ENCODE peak calls at places on chromosomes 16 and 17, in seven cellular contexts. E, O, N, T, Q, S and F are unnamed samples.
A peak's percentile ranks its signal among the peaks of the same experiment; 100 is the strongest.

GRCh38 chr16:52747196-52747595 is 200.3 kb upstream of the TOX3 start:
- DNase-seq in S (no peak), O (no peak), T (no peak), E (no peak), Q (no peak), N (no peak), F (no peak)

GRCh38 chr17:411416-412120 is 59.0 kb upstream of the RPH3AL start:
- DNase-seq in Q (no peak), S (no peak), T (no peak), O (no peak), N (no peak), E (no peak), F (peak; percentile 20)

GRCh38 chr16:2919511-2920255 is 8.0 kb downstream of the FLYWCH1 start:
- DNase-seq in O (no peak), Q (no peak), E (peak; percentile 76), N (peak; percentile 66), S (peak; percentile 65), T (peak; percentile 81), F (no peak)

GRCh38 chr16:630815-631405 is at the start of gene WFIKKN1:
- DNase-seq in T (peak; percentile 45), S (no peak), E (peak; percentile 93), Q (peak; percentile 87), O (no peak), N (peak; percentile 55), F (no peak)

GRCh38 chr17:37273419-37274051 is 102.2 kb upstream of the C17orf78 start:
- DNase-seq in Q (no peak), S (no peak), T (no peak), N (no peak), E (no peak), O (no peak), F (no peak)

GRCh38 chr16:67248401-67249177 is at the start of gene SLC9A5:
- DNase-seq in T (peak; percentile 51), N (no peak), O (no peak), E (no peak), S (no peak), Q (peak; percentile 74), F (no peak)

GRCh38 chr16:10678655-10679054 is 16.1 kb downstream of the TEKT5 start:
- DNase-seq in S (no peak), E (peak; percentile 11), Q (no peak), T (no peak), N (no peak), O (no peak), F (no peak)

GRCh38 chr17:9240659-9241370 is 219.5 kb downstream of the NTN1 start:
- DNase-seq in S (no peak), T (peak; percentile 84), E (no peak), Q (no peak), N (peak; percentile 78), O (peak; percentile 87), F (no peak)

GRCh38 chr16:89374393-89374948 is 115.9 kb downstream of the ANKRD11 start:
- DNase-seq in O (no peak), E (no peak), Q (no peak), S (no peak), T (no peak), N (no peak), F (no peak)
- H3K4me3 ChIP-seq in O (no peak overlapping the region), E (no peak overlapping the region), Q (no peak overlapping the region), S (no peak overlapping the region), T (no peak overlapping the region), N (no peak overlapping the region), F (no peak overlapping the region)

GRCh38 chr16:79685871-79686270 is 85.3 kb upstream of the MAF start:
- DNase-seq in Q (no peak), E (no peak), T (no peak), N (no peak), S (no peak), O (no peak), F (no peak)
- H3K4me3 ChIP-seq in Q (no peak overlapping the region), E (no peak overlapping the region), T (no peak overlapping the region), N (no peak overlapping the region), S (no peak overlapping the region), O (no peak overlapping the region), F (no peak overlapping the region)

DNA sequence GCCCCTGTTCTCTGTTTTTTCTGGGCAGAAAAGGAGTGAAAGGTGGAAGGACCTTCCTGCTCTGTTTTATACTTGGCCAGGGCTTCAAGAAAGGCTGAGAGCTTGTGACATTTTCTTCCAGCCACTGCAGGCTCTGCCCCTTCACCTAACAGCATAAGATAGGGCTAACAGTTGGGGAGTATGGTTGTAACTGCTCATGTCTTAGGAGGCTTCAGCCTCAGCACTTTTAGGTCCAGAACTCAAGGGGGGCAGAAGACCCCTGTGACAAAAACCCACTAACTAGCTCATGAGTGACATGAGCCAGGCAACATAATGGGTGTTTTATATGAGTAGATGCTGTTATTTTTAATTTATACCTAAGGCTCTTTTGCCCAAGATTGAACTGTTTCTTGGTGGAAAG is 4.9 kb downstream of the ALDOA start:
- DNase-seq in S (no peak), Q (no peak), N (no peak), O (no peak), T (no peak), E (no peak), F (no peak)
- H3K4me3 ChIP-seq in S (no peak overlapping the region), Q (no peak overlapping the region), N (no peak overlapping the region), O (no peak overlapping the region), T (no peak overlapping the region), E (no peak overlapping the region), F (peak overlapping the region; percentile 98)

GRCh38 chr17:61406871-61407210 is 7.2 kb downstream of the TBX2 start:
- DNase-seq in S (no peak), T (no peak), O (no peak), Q (peak; percentile 39), E (no peak), N (no peak), F (no peak)
- H3K4me3 ChIP-seq in S (no peak overlapping the region), T (no peak overlapping the region), O (no peak overlapping the region), Q (peak overlapping the region; percentile 65), E (no peak overlapping the region), N (no peak overlapping the region), F (no peak overlapping the region)

GRCh38 chr17:47733047-47733413 is at the start of gene TBX21:
- DNase-seq in N (peak; percentile 57), S (no peak), E (peak; percentile 76), O (peak; percentile 79), Q (peak; percentile 84), T (no peak), F (no peak)
- H3K4me3 ChIP-seq in N (no peak within 1 kb of the TSS), S (peak within 1 kb of the TSS; percentile 12), E (no peak within 1 kb of the TSS), O (peak within 1 kb of the TSS; percentile 54), Q (peak within 1 kb of the TSS; percentile 43), T (peak within 1 kb of the TSS; percentile 21), F (no peak within 1 kb of the TSS)

DNA sequence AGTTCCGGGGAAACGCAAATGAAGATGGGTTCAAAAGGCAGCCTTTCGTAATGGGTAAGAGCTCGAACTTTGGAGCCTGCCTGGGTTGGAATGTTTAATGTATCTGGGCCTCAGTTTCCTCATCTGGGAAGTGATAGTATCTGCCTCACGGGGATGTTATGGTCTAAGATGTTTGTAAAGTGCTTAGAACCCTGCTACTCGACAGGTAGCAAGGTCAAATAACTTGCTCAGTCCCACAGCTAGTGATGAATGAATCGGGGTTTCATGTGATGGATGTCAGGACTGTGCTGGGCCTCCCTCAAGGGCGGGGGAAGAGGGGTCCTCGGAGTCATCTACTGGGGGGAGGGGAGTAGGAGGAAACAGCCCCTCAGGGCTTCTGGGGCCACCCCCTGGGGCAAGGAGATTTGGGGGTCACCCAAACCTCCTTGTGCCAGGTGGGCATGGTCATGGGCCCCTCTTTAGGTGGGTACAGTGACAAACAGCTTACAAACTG is 673 bp downstream of the PNPO start:
- DNase-seq in T (no peak), E (no peak), S (no peak), O (no peak), Q (no peak), N (no peak), F (no peak)
- H3K4me3 ChIP-seq in T (peak overlapping the region; percentile 82), E (peak overlapping the region; percentile 60), S (peak overlapping the region; percentile 52), O (peak overlapping the region; percentile 60), Q (peak overlapping the region; percentile 96), N (peak overlapping the region; percentile 63), F (peak overlapping the region; percentile 90)

GRCh38 chr16:54655171-54655590 is 275.5 kb upstream of the IRX5 start:
- DNase-seq in O (no peak), S (peak; percentile 43), N (peak; percentile 15), Q (peak; percentile 71), E (no peak), T (peak; percentile 22), F (no peak)
- H3K4me3 ChIP-seq in O (peak overlapping the region; percentile 29), S (no peak overlapping the region), N (no peak overlapping the region), Q (peak overlapping the region; percentile 25), E (peak overlapping the region; percentile 37), T (no peak overlapping the region), F (no peak overlapping the region)

GRCh38 chr17:41917957-41918391 is 777 bp downstream of the ACLY start:
- DNase-seq in T (peak; percentile 67), E (no peak), S (no peak), Q (peak; percentile 82), N (peak; percentile 69), O (peak; percentile 81), F (no peak)

GRCh38 chr17:41918392-41919164 is at the start of gene ACLY:
- DNase-seq in T (peak; percentile 96), S (peak; percentile 91), E (peak; percentile 98), Q (peak; percentile 98), O (peak; percentile 97), N (peak; percentile 97), F (no peak)

GRCh38 chr17:41919165-41919817 is 540 bp upstream of the ACLY start:
- DNase-seq in T (no peak), N (no peak), Q (no peak), O (peak; percentile 82), E (no peak), S (peak; percentile 27), F (no peak)

GRCh38 chr17:41920580-41920955 is 1.8 kb upstream of the ACLY start:
- DNase-seq in N (no peak), E (no peak), Q (no peak), T (no peak), S (no peak), O (no peak), F (no peak)

DNA sequence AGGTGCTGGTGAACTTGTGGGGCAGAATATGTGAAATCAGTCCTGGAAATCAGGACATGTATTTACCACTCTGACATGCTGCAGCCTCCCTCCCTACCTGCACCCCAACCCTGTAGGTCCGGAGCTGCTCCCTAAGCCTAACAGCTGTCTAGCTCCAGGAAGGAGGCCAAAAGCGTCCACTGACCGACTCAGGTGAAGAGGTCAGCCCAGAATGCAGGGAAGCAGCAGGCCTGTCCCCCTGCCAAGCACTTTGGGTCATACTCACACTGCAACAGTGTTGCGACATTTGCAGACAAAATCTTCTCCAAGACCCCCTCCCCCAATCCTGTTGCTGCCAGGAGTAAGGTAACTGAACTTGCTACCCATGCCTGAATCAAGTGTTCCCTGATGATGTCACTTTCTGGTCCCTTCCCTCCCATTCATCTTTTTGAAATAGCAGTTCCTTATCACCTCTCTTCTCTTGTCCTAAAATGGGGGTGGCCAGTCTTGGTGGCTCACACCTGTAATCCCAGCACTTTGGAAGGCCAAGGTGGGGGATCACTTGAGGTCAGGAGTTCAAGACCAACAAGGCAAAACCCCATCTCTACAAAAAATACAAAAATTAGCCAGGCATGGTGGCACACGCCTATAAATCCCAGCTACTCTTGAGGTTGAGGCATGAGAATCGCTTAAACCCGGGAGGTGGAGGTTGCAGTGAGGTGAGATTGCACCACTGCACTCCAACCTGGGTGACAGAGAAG is 1.3 kb upstream of the ACLY start:
- DNase-seq in E (no peak), T (peak; percentile 53), Q (peak; percentile 68), O (no peak), S (no peak), N (peak; percentile 25), F (no peak)
- H3K4me3 ChIP-seq in E (peak overlapping the region; percentile 99), T (no peak overlapping the region), Q (peak overlapping the region; percentile 99), O (peak overlapping the region; percentile 70), S (no peak overlapping the region), N (no peak overlapping the region), F (peak overlapping the region; percentile 97)

GRCh38 chr17:44988256-44988942 is 20.3 kb upstream of the C1QL1 start:
- DNase-seq in O (no peak), N (no peak), T (no peak), S (no peak), Q (no peak), E (no peak), F (no peak)
- H3K4me3 ChIP-seq in O (no peak overlapping the region), N (no peak overlapping the region), T (no peak overlapping the region), S (no peak overlapping the region), Q (no peak overlapping the region), E (no peak overlapping the region), F (no peak overlapping the region)